ENCODE peak calls at places on chromosomes 12 and 14, in seven cellular contexts. One of them, this sample, is unnamed.

GRCh38 chr12:79634957-79635471 is 55.8 kb downstream of the PAWR start:
- DNase-seq in endothelial cell: no peak
- DNase-seq in GM06990: no peak
- DNase-seq in progenitor cell of endocrine pancreas: no peak
- DNase-seq in ovary: no peak
- DNase-seq in PC-9: peak
- DNase-seq in MCF 10A: peak
- DNase-seq in this sample: no peak

GRCh38 chr14:92417759-92418158 is 94.8 kb downstream of the SLC24A4 start:
- DNase-seq in PC-9: no peak
- DNase-seq in progenitor cell of endocrine pancreas: no peak
- DNase-seq in ovary: no peak
- DNase-seq in GM06990: no peak
- DNase-seq in endothelial cell: no peak
- DNase-seq in MCF 10A: no peak
- DNase-seq in this sample: no peak

GRCh38 chr12:9039397-9039977 is 50.1 kb downstream of the KLRG1 start:
- DNase-seq in endothelial cell: no peak
- DNase-seq in PC-9: peak
- DNase-seq in MCF 10A: peak
- DNase-seq in progenitor cell of endocrine pancreas: no peak
- DNase-seq in ovary: no peak
- DNase-seq in GM06990: no peak
- DNase-seq in this sample: no peak

GRCh38 chr12:52404951-52405350 is 1.2 kb downstream of the KRT82 start:
- DNase-seq in MCF 10A: no peak
- DNase-seq in PC-9: no peak
- DNase-seq in endothelial cell: no peak
- DNase-seq in GM06990: no peak
- DNase-seq in ovary: no peak
- DNase-seq in progenitor cell of endocrine pancreas: no peak
- DNase-seq in this sample: no peak

GRCh38 chr14:101665478-101666078 is 95.9 kb upstream of the PPP2R5C start:
- DNase-seq in endothelial cell: peak
- DNase-seq in GM06990: peak
- DNase-seq in progenitor cell of endocrine pancreas: peak
- DNase-seq in ovary: peak
- DNase-seq in PC-9: peak
- DNase-seq in MCF 10A: peak
- DNase-seq in this sample: no peak

GRCh38 chr14:97851438-97851995 is 1054.3 kb downstream of the VRK1 start:
- DNase-seq in PC-9: no peak
- DNase-seq in GM06990: no peak
- DNase-seq in progenitor cell of endocrine pancreas: no peak
- DNase-seq in MCF 10A: peak
- DNase-seq in endothelial cell: no peak
- DNase-seq in ovary: no peak
- DNase-seq in this sample: no peak

GRCh38 chr12:65168606-65169310 is 625 bp upstream of the LEMD3 start:
- DNase-seq in PC-9: no peak
- DNase-seq in progenitor cell of endocrine pancreas: no peak
- DNase-seq in endothelial cell: no peak
- DNase-seq in ovary: no peak
- DNase-seq in GM06990: no peak
- DNase-seq in MCF 10A: no peak
- DNase-seq in this sample: no peak

GRCh38 chr14:99401624-99402282 is 78.9 kb downstream of the SETD3 start:
- DNase-seq in MCF 10A: no peak
- DNase-seq in endothelial cell: no peak
- DNase-seq in GM06990: no peak
- DNase-seq in progenitor cell of endocrine pancreas: no peak
- DNase-seq in ovary: no peak
- DNase-seq in PC-9: no peak
- DNase-seq in this sample: no peak

GRCh38 chr14:30658645-30659044 is 36.5 kb downstream of the SCFD1 start:
- DNase-seq in ovary: no peak
- DNase-seq in progenitor cell of endocrine pancreas: no peak
- DNase-seq in endothelial cell: no peak
- DNase-seq in PC-9: no peak
- DNase-seq in MCF 10A: no peak
- DNase-seq in GM06990: no peak
- DNase-seq in this sample: no peak

GRCh38 chr14:58243790-58244555 is 670 bp upstream of the PSMA3 start:
- DNase-seq in MCF 10A: peak
- DNase-seq in PC-9: peak
- DNase-seq in endothelial cell: no peak
- DNase-seq in GM06990: no peak
- DNase-seq in ovary: no peak
- DNase-seq in progenitor cell of endocrine pancreas: no peak
- DNase-seq in this sample: no peak

GRCh38 chr12:70252832-70253231 is 9.6 kb downstream of the CNOT2 start:
- DNase-seq in PC-9: no peak
- DNase-seq in GM06990: no peak
- DNase-seq in progenitor cell of endocrine pancreas: no peak
- DNase-seq in MCF 10A: no peak
- DNase-seq in ovary: no peak
- DNase-seq in endothelial cell: no peak
- DNase-seq in this sample: no peak

GRCh38 chr12:27291862-27292261 is 40.8 kb upstream of the BMAL2 start:
- DNase-seq in PC-9: no peak
- DNase-seq in progenitor cell of endocrine pancreas: no peak
- DNase-seq in ovary: no peak
- DNase-seq in GM06990: no peak
- DNase-seq in endothelial cell: no peak
- DNase-seq in MCF 10A: no peak
- DNase-seq in this sample: no peak

GRCh38 chr14:105292810-105293711 is 7.7 kb downstream of the BRF1 start:
- DNase-seq in MCF 10A: no peak
- DNase-seq in endothelial cell: no peak
- DNase-seq in PC-9: no peak
- DNase-seq in ovary: no peak
- DNase-seq in progenitor cell of endocrine pancreas: no peak
- DNase-seq in GM06990: no peak
- DNase-seq in this sample: no peak

GRCh38 chr14:102508774-102509743 is 517 bp downstream of the ANKRD9 start:
- DNase-seq in PC-9: peak
- DNase-seq in GM06990: no peak
- DNase-seq in progenitor cell of endocrine pancreas: peak
- DNase-seq in endothelial cell: no peak
- DNase-seq in MCF 10A: no peak
- DNase-seq in ovary: peak
- DNase-seq in this sample: peak

GRCh38 chr12:78121969-78122610 is 291.4 kb downstream of the NAV3 start:
- DNase-seq in MCF 10A: no peak
- DNase-seq in PC-9: no peak
- DNase-seq in progenitor cell of endocrine pancreas: no peak
- DNase-seq in GM06990: no peak
- DNase-seq in endothelial cell: no peak
- DNase-seq in ovary: no peak
- DNase-seq in this sample: no peak

GRCh38 chr14:34522496-34522895 is 17.0 kb downstream of the EAPP start:
- DNase-seq in MCF 10A: no peak
- DNase-seq in ovary: no peak
- DNase-seq in endothelial cell: no peak
- DNase-seq in progenitor cell of endocrine pancreas: no peak
- DNase-seq in GM06990: no peak
- DNase-seq in PC-9: no peak
- DNase-seq in this sample: no peak

GRCh38 chr12:2641209-2641608 is 153.6 kb upstream of the FKBP4 start:
- DNase-seq in MCF 10A: peak
- DNase-seq in endothelial cell: peak
- DNase-seq in progenitor cell of endocrine pancreas: no peak
- DNase-seq in GM06990: no peak
- DNase-seq in ovary: no peak
- DNase-seq in PC-9: no peak
- DNase-seq in this sample: no peak

GRCh38 chr12:87772401-87772800 is 256.8 kb downstream of the C12orf50 start:
- DNase-seq in progenitor cell of endocrine pancreas: no peak
- DNase-seq in GM06990: no peak
- DNase-seq in PC-9: no peak
- DNase-seq in ovary: no peak
- DNase-seq in MCF 10A: no peak
- DNase-seq in endothelial cell: no peak
- DNase-seq in this sample: no peak

GRCh38 chr12:104360157-104360556 is 56.6 kb downstream of the EID3 start:
- DNase-seq in endothelial cell: no peak
- DNase-seq in ovary: no peak
- DNase-seq in GM06990: no peak
- DNase-seq in MCF 10A: no peak
- DNase-seq in PC-9: no peak
- DNase-seq in progenitor cell of endocrine pancreas: no peak
- DNase-seq in this sample: no peak

GRCh38 chr14:100305446-100306255 is 593 bp downstream of the SLC25A29 start:
- DNase-seq in PC-9: no peak
- DNase-seq in GM06990: peak
- DNase-seq in ovary: peak
- DNase-seq in progenitor cell of endocrine pancreas: peak
- DNase-seq in MCF 10A: no peak
- DNase-seq in endothelial cell: peak
- DNase-seq in this sample: peak

GRCh38 chr12:57149309-57149900 is 2.0 kb upstream of the LRP1-AS start:
- DNase-seq in progenitor cell of endocrine pancreas: no peak
- DNase-seq in ovary: peak
- DNase-seq in GM06990: no peak
- DNase-seq in endothelial cell: no peak
- DNase-seq in MCF 10A: peak
- DNase-seq in PC-9: no peak
- DNase-seq in this sample: no peak

GRCh38 chr12:93844385-93844784 is 167.2 kb downstream of the CRADD start:
- DNase-seq in ovary: no peak
- DNase-seq in progenitor cell of endocrine pancreas: no peak
- DNase-seq in GM06990: no peak
- DNase-seq in PC-9: no peak
- DNase-seq in MCF 10A: no peak
- DNase-seq in endothelial cell: no peak
- DNase-seq in this sample: no peak

GRCh38 chr14:89264196-89264800 is 152.7 kb downstream of the FOXN3 start:
- DNase-seq in progenitor cell of endocrine pancreas: no peak
- DNase-seq in ovary: no peak
- DNase-seq in GM06990: no peak
- DNase-seq in MCF 10A: no peak
- DNase-seq in endothelial cell: no peak
- DNase-seq in PC-9: no peak
- DNase-seq in this sample: no peak
- TF ChIP-seq CTCF in progenitor cell of endocrine pancreas: no peak
- TF ChIP-seq CTCF in ovary: no peak
- TF ChIP-seq CTCF in GM06990: no peak
- TF ChIP-seq CTCF in MCF 10A: no peak
- TF ChIP-seq CTCF in endothelial cell: no peak
- TF ChIP-seq CTCF in PC-9: no peak
- TF ChIP-seq CTCF in this sample: no peak

DNA sequence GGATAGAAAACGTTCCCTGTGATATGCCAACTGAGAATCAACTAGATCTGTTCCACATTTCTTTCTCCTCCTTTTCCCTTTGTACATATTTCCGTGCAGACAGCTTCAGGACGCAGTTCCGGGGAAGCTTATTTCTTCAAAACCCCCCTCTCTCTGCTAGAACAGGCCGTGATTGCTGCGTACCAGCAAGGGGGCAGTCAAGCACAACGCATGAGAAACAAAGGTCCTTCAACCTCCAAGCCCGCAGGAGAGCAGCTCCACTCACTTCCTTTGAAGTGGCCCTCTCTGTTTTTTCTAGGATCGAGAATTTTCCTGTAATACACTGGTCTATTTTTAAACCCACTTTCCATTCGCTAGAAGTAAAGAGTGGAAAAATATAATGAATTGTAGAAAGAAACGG is 80.8 kb downstream of the ZNF664 start:
- DNase-seq in progenitor cell of endocrine pancreas: no peak
- DNase-seq in GM06990: no peak
- DNase-seq in MCF 10A: no peak
- DNase-seq in endothelial cell: peak
- DNase-seq in ovary: peak
- DNase-seq in PC-9: no peak
- DNase-seq in this sample: no peak
- TF ChIP-seq CTCF in progenitor cell of endocrine pancreas: peak
- TF ChIP-seq CTCF in GM06990: peak
- TF ChIP-seq CTCF in MCF 10A: no peak
- TF ChIP-seq CTCF in endothelial cell: peak
- TF ChIP-seq CTCF in ovary: peak
- TF ChIP-seq CTCF in PC-9: no peak
- TF ChIP-seq CTCF in this sample: no peak

DNA sequence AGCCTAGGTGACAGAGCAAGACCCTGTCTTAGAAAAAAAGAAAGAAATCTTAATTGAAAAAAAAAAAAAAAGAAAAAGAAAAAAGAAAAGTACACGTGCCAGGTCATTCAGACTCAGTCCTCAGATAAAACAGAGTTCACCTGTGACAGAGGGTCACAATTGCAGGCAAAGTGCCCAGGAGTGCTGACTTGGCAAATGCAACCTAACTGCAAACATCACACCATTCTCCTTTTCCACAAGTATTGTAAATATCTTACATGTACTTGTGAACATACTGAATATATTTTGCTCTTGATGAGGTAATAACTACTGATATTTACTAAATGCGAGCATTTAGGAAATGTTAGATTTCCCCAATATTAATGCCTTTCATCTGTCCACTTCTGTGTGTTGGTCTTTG is 9.0 kb upstream of the COL2A1 start:
- DNase-seq in MCF 10A: no peak
- DNase-seq in GM06990: no peak
- DNase-seq in progenitor cell of endocrine pancreas: no peak
- DNase-seq in PC-9: no peak
- DNase-seq in endothelial cell: no peak
- DNase-seq in ovary: no peak
- DNase-seq in this sample: no peak
- TF ChIP-seq CTCF in MCF 10A: no peak
- TF ChIP-seq CTCF in GM06990: no peak
- TF ChIP-seq CTCF in progenitor cell of endocrine pancreas: no peak
- TF ChIP-seq CTCF in PC-9: no peak
- TF ChIP-seq CTCF in endothelial cell: no peak
- TF ChIP-seq CTCF in ovary: no peak
- TF ChIP-seq CTCF in this sample: no peak

DNA sequence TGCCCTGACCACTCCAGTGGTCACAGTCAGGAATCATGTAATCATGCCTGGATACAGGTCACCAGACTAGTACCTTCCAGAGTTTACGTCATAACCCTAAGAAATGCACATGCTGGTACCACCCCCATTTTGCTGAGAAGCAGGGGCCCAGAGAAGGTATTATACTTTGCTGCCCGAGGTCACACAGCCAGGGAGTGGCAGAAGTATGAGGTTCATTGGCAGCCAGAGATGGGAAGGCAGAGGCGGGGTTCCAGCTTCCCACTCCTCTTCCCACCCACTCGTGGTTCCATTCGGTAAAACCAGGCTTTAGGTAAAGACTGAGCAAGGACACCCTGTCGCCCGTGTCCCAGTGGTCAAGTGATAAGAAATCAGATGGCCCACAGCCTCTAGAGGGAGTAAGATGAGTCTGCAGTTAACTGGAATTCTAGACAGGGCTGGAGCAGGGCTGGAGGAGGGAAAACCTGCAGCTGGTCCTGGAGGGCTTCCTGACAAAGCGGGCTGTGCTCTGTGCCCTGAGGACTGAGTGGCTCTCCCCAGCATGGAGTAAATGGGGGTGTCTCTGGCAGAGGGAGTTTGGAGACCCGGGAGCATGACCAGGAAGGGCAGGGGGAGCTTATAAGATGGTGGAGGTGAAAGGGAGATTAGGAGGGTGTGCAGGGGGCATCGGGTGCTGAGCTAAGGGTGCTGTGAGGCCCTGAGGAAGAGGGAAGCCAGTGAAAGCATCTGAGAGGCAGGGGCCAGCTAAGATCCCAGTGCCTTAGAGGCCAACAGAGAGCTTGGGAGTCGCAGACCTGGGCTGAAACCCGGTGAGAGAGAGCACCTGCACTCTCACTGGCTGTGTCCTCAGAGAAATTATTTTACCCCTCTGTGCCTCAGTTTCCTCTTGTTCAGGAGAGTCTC is 5.7 kb downstream of the FAM222A start:
- DNase-seq in endothelial cell: peak
- DNase-seq in progenitor cell of endocrine pancreas: no peak
- DNase-seq in PC-9: no peak
- DNase-seq in GM06990: no peak
- DNase-seq in ovary: no peak
- DNase-seq in MCF 10A: peak
- DNase-seq in this sample: no peak
- TF ChIP-seq CTCF in endothelial cell: no peak
- TF ChIP-seq CTCF in progenitor cell of endocrine pancreas: peak
- TF ChIP-seq CTCF in PC-9: peak
- TF ChIP-seq CTCF in GM06990: no peak
- TF ChIP-seq CTCF in ovary: no peak
- TF ChIP-seq CTCF in MCF 10A: peak
- TF ChIP-seq CTCF in this sample: no peak